ENCODE peak calls at places on chromosome 18, in nine cellular contexts. X is A549, D is fibroblast of pulmonary artery, A is heart left ventricle, H is choroid plexus epithelial cell, N is bronchial epithelial cell, R is adrenal gland, K is GM06990, Z is ovary. Q is an unnamed sample.

GRCh38 chr18:24488824-24489493 is 28.5 kb downstream of the HRH4 start:
- DNase-seq in X (peak; percentile 21), D (peak; percentile 61), A (no peak), H (peak; percentile 61), N (peak; percentile 34), R (no peak), K (no peak), Z (no peak), Q (peak; percentile 57)

GRCh38 chr18:27778441-27778840 is 398.5 kb downstream of the CDH2 start:
- DNase-seq in X (no peak), D (peak; percentile 47), A (no peak), H (peak; percentile 73), N (peak; percentile 40), R (no peak), K (no peak), Z (no peak), Q (no peak)

GRCh38 chr18:3062798-3063563 is 50.0 kb upstream of the LPIN2 start:
- DNase-seq in X (no peak), D (peak; percentile 49), A (peak; percentile 64), H (peak; percentile 56), N (peak; percentile 40), R (peak; percentile 42), K (no peak), Z (peak; percentile 59), Q (peak; percentile 54)

GRCh38 chr18:6854811-6855210 is 125.3 kb downstream of the ARHGAP28 start:
- DNase-seq in X (no peak), D (no peak), A (no peak), H (no peak), N (no peak), R (no peak), K (no peak), Z (no peak), Q (no peak)

GRCh38 chr18:42533010-42533409 is 578.0 kb downstream of the PIK3C3 start:
- DNase-seq in X (no peak), D (no peak), A (no peak), H (no peak), N (no peak), R (no peak), K (no peak), Z (no peak), Q (no peak)

GRCh38 chr18:76491801-76492668 is 3.0 kb downstream of the ZNF516 start:
- DNase-seq in X (peak; percentile 26), D (peak; percentile 41), A (peak; percentile 58), H (peak; percentile 41), N (no peak), R (peak; percentile 73), K (peak; percentile 63), Z (peak; percentile 46), Q (peak; percentile 41)

GRCh38 chr18:8586956-8587355 is 22.3 kb upstream of the RAB12 start:
- DNase-seq in X (no peak), D (no peak), A (no peak), H (no peak), N (no peak), R (no peak), K (no peak), Z (no peak), Q (no peak)

GRCh38 chr18:2325308-2325849 is 245.9 kb downstream of the METTL4 start:
- DNase-seq in X (no peak), D (peak; percentile 91), A (no peak), H (peak; percentile 90), N (peak; percentile 88), R (no peak), K (no peak), Z (no peak), Q (no peak)

GRCh38 chr18:21242141-21243040 is at the start of gene GREB1L:
- DNase-seq in X (peak; percentile 40), D (peak; percentile 47), A (peak; percentile 70), H (peak; percentile 29), N (peak; percentile 27), R (peak; percentile 17), K (peak; percentile 14), Z (peak; percentile 76), Q (peak; percentile 71)
- TF ChIP-seq CTCF in X (peak; percentile 41), D (no peak), A (peak; percentile 36), H (no peak), N (peak; percentile 37), R (no peak), K (no peak), Z (peak; percentile 62), Q (no peak)

DNA sequence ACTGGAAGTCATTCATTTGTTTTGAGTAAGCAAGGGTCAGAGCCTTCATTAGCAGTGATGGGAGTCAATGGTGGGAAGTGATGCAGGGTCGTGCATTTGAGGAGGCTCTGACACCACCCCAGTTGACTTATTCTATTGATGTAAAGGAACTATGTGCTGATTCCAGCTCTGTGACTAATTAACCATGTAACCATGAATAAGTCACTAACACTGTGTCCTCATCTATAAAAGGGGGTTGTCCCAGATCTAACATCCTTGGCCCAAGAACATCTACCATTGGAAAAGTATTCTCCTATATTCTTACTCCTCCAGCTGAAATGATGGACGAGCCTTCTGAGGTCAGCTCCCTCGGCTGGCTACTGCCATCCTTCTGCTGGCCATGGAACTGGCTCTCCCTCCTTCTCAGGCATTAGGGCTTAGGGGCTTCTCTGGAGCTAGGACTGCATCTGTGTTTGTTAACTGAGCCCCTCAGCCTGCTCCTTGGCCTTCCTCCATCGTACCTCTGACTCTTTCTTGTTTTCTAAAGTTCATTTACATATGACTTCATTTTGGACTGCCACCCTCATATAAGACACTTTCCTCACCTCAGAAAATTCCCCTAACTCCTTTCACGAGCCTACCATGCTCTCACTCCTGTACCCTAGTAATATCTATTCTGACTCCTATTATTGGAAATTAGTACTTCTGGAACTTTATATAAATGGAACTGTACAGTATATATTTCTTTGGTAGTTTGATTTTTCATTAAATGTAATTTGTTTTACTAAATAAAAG is 115.5 kb downstream of the KCTD1 start:
- DNase-seq in X (no peak), D (no peak), A (no peak), H (no peak), N (no peak), R (no peak), K (no peak), Z (no peak), Q (no peak)
- TF ChIP-seq CTCF in X (no peak), D (no peak), A (no peak), H (no peak), N (no peak), R (no peak), K (no peak), Z (no peak), Q (no peak)

DNA sequence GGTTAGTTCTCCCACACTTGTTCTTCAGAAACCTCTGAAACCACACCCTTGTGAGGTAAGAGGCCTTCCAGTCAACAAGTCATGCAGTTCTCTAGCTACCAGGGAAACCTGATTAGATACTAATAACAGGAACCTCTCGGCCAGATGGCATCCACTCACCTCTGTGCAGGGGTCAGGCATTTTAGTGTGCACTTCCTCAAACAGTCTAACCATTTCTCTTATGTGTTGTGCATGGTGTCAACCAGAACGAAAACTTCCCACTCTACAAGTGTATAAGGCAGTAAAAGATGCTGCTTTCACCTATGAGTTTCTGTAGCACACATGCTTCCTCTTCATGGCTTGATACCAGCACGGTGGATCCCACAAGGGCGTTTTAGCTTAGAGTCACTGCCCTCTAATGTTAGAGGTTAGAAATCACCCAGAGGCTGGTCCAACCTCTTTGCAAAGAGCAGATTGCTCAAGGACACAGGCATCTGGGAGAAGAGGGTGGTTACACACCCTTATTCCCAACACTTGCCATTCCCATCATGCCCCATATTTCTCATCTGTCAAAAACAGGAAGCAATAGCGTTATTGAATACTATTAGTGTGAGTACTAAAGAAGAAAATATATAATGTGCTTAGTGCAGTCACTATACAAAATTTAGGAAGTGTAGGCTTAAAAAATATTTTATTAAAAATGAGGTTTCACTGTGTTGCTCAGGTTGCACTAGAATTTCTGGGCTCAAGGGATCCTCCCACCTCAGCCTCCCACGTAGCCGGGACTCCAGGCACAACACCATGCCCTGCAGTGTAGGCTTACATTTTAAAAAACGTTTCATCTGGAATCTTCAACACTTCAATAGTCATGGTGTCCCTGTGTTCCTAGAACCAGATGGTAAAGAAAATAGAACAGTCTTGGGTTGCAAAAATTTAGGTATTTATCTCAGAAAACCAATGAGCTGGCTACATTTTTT is 34.5 kb upstream of the RAB31 start:
- DNase-seq in X (peak; percentile 94), D (peak; percentile 81), A (peak; percentile 44), H (peak; percentile 64), N (peak; percentile 99), R (peak; percentile 49), K (peak; percentile 88), Z (no peak), Q (peak; percentile 90)
- TF ChIP-seq CTCF in X (peak; percentile 52), D (peak; percentile 42), A (peak; percentile 36), H (peak; percentile 26), N (peak; percentile 45), R (no peak), K (peak; percentile 53), Z (no peak), Q (peak; percentile 55)

GRCh38 chr18:46917108-46917807 is at the start of the genes KATNAL2 and PIAS2:
- DNase-seq in X (peak; percentile 29), D (peak; percentile 69), A (peak; percentile 84), H (peak; percentile 56), N (peak; percentile 30), R (peak; percentile 79), K (peak; percentile 91), Z (peak; percentile 74), Q (peak; percentile 93)
- TF ChIP-seq CTCF in X (no peak), D (no peak), A (no peak), H (no peak), N (no peak), R (no peak), K (no peak), Z (peak; percentile 7), Q (peak; percentile 37)

DNA sequence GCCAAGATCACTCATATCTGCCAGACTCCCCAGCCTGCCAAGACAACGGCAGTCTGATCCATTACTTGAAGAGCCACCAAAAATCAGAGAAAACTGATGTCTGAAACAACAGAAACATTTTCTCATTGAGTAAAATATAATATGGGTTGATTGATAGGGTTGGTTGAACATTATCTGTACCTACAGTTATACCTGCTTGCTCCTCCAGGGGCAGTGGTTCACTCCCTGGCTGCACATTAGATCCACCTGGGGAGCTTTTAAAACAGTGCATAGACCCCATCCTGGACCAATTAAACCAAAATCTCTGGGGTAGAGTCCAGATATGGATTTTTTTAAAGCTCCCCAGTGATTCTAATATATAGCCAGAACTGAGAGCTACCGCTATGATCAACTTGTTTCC is 43.6 kb upstream of the SLC14A2 start:
- DNase-seq in X (peak; percentile 5), D (no peak), A (no peak), H (peak; percentile 11), N (peak; percentile 27), R (no peak), K (no peak), Z (no peak), Q (no peak)
- TF ChIP-seq CTCF in X (no peak), D (peak; percentile 21), A (peak; percentile 11), H (peak; percentile 50), N (peak; percentile 35), R (no peak), K (peak; percentile 40), Z (no peak), Q (no peak)